ENCODE peak calls at places on chromosomes 16 and 17, in eight cellular contexts. U is body of pancreas, N is heart right ventricle, T is fibroblast of lung, O is GM06990, D is GM23338, J is HCT116, Y is transverse colon. V is an unnamed sample.

GRCh38 chr16:3935921-3936320 is 55.4 kb upstream of the CREBBP start:
- DNase-seq in U (no peak), N (no peak), T (no peak), O (no peak), D (no peak), J (no peak), Y (no peak), V (no peak)

GRCh38 chr16:85061566-85061965 is 34.0 kb downstream of the KIAA0513 start:
- DNase-seq in U (no peak), N (peak), T (no peak), O (no peak), D (no peak), J (no peak), Y (peak), V (no peak)

GRCh38 chr17:49952912-49953497 is 16.0 kb upstream of the DLX4 start:
- DNase-seq in U (no peak), N (no peak), T (peak), O (no peak), D (no peak), J (no peak), Y (no peak), V (no peak)

GRCh38 chr16:1040346-1040745 is 32.2 kb upstream of the SSTR5 start:
- DNase-seq in U (no peak), N (no peak), T (no peak), O (no peak), D (no peak), J (no peak), Y (no peak), V (no peak)

GRCh38 chr16:12095275-12096161 is 119.0 kb downstream of the SNX29 start:
- DNase-seq in U (peak), N (peak), T (peak), O (peak), D (peak), J (peak), Y (peak), V (peak)

GRCh38 chr17:83062818-83063671 is 16.4 kb upstream of the METRNL start:
- DNase-seq in U (no peak), N (peak), T (no peak), O (no peak), D (no peak), J (no peak), Y (peak), V (peak)

GRCh38 chr17:27384261-27384701 is 72.0 kb upstream of the KSR1 start:
- DNase-seq in U (peak), N (peak), T (peak), O (no peak), D (no peak), J (no peak), Y (peak), V (no peak)

GRCh38 chr17:8832711-8833352 is 33.7 kb upstream of the MFSD6L start:
- DNase-seq in U (peak), N (no peak), T (no peak), O (peak), D (peak), J (peak), Y (peak), V (peak)

GRCh38 chr16:82580293-82580900 is 46.4 kb upstream of the CDH13 start:
- DNase-seq in U (peak), N (peak), T (peak), O (no peak), D (peak), J (peak), Y (no peak), V (peak)

GRCh38 chr17:82583720-82584234 is 64.2 kb downstream of the FOXK2 start:
- DNase-seq in U (no peak), N (no peak), T (no peak), O (no peak), D (no peak), J (no peak), Y (no peak), V (no peak)

GRCh38 chr17:64331366-64331765 is 59.3 kb downstream of the PECAM1 start:
- DNase-seq in U (no peak), N (no peak), T (no peak), O (no peak), D (no peak), J (no peak), Y (no peak), V (no peak)

GRCh38 chr17:29003289-29003688 is 2.5 kb downstream of the SEZ6 start:
- DNase-seq in U (no peak), N (no peak), T (no peak), O (no peak), D (no peak), J (no peak), Y (no peak), V (no peak)

GRCh38 chr17:79036609-79037008 is 12.6 kb downstream of the C1QTNF1 start:
- DNase-seq in U (no peak), N (no peak), T (peak), O (no peak), D (no peak), J (no peak), Y (no peak), V (peak)

GRCh38 chr17:12522743-12523181 is 142.9 kb upstream of the MYOCD start:
- DNase-seq in U (no peak), N (peak), T (peak), O (no peak), D (peak), J (no peak), Y (peak), V (no peak)

GRCh38 chr16:86044241-86044671 is 145.3 kb downstream of the IRF8 start:
- DNase-seq in U (peak), N (no peak), T (peak), O (peak), D (peak), J (peak), Y (peak), V (peak)

GRCh38 chr16:27729516-27730304 is 179.8 kb downstream of the KATNIP start:
- DNase-seq in U (no peak), N (peak), T (peak), O (no peak), D (no peak), J (no peak), Y (no peak), V (no peak)

GRCh38 chr17:46818929-46819859 is 702 bp upstream of the WNT3 start:
- DNase-seq in U (peak), N (no peak), T (no peak), O (no peak), D (peak), J (no peak), Y (no peak), V (no peak)
- H3K4me3 ChIP-seq in U (peak), N (peak), T (no peak), O (peak), D (peak), J (no peak), Y (peak), V (no peak)

GRCh38 chr17:77208856-77209255 is 68.1 kb downstream of the SEC14L1 start:
- DNase-seq in U (no peak), N (no peak), T (no peak), O (no peak), D (no peak), J (no peak), Y (no peak), V (no peak)
- TF ChIP-seq CTCF in U (no peak), N (no peak), T (no peak), O (no peak), D (no peak), J (no peak), Y (no peak), V (no peak)

GRCh38 chr16:58494981-58495860 is 4.7 kb upstream of the NDRG4 start:
- DNase-seq in U (peak), N (peak), T (peak), O (peak), D (peak), J (peak), Y (peak), V (peak)
- H3K4me3 ChIP-seq in U (no peak), N (peak), T (peak), O (no peak), D (no peak), J (no peak), Y (no peak), V (no peak)

GRCh38 chr16:75304521-75305363 is 53.3 kb upstream of the BCAR1 start:
- DNase-seq in U (peak), N (peak), T (peak), O (peak), D (no peak), J (peak), Y (peak), V (no peak)
- TF ChIP-seq CTCF in U (peak), N (no peak), T (no peak), O (no peak), D (no peak), J (no peak), Y (no peak), V (no peak)

DNA sequence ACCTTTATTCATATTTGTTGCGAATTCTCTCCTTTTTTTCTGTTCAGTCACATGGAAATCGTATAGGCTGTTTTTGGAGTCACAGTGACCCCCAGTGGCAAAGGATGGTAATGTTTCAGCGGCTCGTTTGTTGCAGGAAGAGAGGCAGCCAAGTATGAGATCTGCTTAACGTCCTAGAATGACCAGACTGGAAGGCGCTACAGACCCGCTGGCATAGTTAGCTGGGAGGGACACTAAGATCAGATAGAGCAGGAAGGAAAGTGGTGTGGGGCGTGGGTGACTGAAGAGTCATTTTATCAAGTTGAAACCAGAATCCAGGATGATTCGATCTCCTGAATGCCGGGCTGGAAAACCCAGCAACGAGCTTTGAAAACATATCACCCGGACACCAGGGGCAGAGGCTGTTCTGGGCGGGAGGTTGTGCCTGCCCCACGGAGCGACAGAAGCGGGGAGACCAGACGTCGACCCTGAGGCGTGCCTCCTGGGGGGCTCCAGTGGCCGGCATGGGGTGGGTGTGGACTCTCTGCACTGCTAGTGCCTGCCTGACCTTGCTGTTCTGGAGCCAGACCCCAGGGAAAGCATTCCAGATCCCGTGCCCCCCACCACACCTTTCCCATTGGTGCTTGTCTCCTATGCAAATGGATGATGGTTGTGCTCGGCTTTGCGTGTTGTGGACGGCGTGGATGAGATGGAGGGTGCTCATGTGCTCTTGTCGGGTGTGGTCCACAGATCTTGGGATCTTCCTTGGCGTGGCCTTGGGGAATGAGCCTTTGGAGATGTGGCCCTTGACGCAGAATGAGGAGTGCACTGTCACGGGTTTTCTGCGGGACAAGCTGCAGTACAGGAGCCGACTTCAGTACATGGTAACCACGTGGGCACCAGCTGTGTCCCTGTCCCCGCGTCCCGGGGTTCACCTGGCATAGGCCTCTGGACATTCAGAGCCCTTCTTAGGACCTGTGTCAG is 7.7 kb downstream of the IL34 start:
- DNase-seq in U (peak), N (peak), T (peak), O (no peak), D (peak), J (peak), Y (peak), V (peak)
- H3K4me3 ChIP-seq in U (no peak), N (peak), T (peak), O (no peak), D (no peak), J (peak), Y (no peak), V (peak)

DNA sequence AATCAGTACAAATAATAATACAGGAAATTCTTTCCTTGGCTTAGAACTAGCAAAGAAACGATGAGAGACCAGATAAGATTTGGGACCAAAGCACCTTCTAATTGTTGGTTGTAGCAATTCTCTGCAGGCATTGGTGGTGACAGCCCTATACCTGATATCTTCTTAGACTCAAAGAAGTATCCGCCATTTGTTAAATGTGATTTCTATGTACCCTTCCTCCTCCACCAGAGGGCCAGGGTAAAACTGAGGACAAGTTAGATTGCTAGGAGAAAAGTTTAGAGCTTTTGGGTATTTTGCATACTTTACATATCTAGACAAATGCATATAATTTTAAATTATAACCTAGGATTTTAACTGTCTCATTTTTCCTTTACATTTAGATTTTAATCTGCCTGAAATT is 304.3 kb downstream of the HS3ST4 start:
- DNase-seq in U (no peak), N (no peak), T (no peak), O (no peak), D (peak), J (no peak), Y (no peak), V (no peak)
- TF ChIP-seq CTCF in U (no peak), N (no peak), T (no peak), O (peak), D (peak), J (no peak), Y (no peak), V (peak)

DNA sequence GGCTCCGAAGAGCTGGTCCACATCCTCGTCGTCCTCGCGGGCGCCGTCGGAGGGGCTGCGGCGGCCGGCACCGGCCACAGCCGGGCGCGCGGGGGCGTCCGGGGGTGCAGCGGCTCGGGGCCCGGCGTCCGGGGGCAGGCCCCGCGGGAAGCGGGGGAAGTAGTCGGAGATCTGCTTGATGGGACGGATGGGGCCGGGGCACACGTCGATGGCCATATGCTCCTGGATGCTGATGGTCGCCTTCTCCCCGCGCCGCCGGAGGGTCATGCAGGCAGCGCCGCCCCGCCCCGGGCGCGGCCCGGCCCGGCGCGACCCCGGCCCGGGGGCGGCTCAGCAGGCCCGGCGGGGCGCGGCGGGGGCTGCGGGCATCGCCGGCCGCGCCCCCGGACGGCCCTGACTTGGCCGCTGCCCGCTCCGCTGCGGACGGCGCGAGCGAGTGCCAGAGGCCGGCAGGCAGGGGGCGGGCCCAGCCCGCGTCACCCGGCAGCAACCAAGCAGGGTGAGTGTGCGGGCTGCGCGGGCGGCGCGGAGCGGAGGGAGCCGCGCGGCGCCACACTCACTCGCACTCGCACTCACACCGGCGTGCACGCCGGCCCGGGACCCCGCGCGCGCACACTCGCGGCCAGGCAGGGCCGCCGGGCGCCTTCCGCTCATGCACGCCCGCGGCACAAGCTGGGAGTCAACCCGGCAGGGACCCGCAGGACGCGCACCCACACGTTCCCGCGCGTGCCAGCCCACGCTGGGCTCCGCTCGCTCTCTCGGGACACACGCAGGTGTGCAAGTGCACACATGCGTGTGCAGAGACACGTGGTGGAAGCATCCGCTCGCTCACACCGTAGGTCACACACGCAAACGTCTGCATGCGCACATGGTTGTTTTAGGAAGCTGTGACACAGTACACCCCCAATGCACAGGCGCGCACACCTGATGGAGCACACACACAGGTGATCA is at the start of gene DOC2B:
- DNase-seq in U (peak), N (peak), T (peak), O (no peak), D (peak), J (peak), Y (peak), V (peak)
- H3K4me3 ChIP-seq in U (peak), N (peak), T (no peak), O (no peak), D (peak), J (peak), Y (peak), V (peak)

V was measured in WERI-Rb-1.